ENCODE peak calls at places on chromosome 20, in four cellular contexts. L, G, C and A are unnamed samples.

GRCh38 chr20:36435799-36436541 is 105.3 kb upstream of the MYL9 start:
- DNase-seq in L (peak; percentile 95), C (peak; percentile 81), G (peak; percentile 79), A (peak; percentile 81)

GRCh38 chr20:17481661-17482060 is 49.5 kb downstream of the BFSP1 start:
- DNase-seq in C (no peak), L (no peak), G (no peak), A (no peak)

GRCh38 chr20:62063981-62064787 is 1.5 kb downstream of the TAF4 start:
- DNase-seq in C (no peak), L (peak; percentile 58), G (no peak), A (peak; percentile 38)

GRCh38 chr20:4018015-4018748 is 2.8 kb upstream of the RNF24 start:
- DNase-seq in C (no peak), L (no peak), G (no peak), A (peak; percentile 97)

GRCh38 chr20:6663751-6664388 is 103.6 kb upstream of the BMP2 start:
- DNase-seq in G (no peak), L (no peak), C (no peak), A (no peak)

GRCh38 chr20:53664121-53664520 is 70.5 kb upstream of the ZNF217 start:
- DNase-seq in L (no peak), C (no peak), G (no peak), A (no peak)

GRCh38 chr20:62304331-62305148 is 1.7 kb downstream of the ADRM1 start:
- DNase-seq in G (no peak), L (no peak), C (no peak), A (peak; percentile 19)

GRCh38 chr20:32756156-32756555 is 6.0 kb upstream of the DNMT3B start:
- DNase-seq in G (no peak), L (no peak), C (no peak), A (no peak)

GRCh38 chr20:24914388-24915241 is 34.5 kb upstream of the CST7 start:
- DNase-seq in L (no peak), C (peak; percentile 2), G (no peak), A (no peak)

GRCh38 chr20:34824026-34824860 is 1.2 kb downstream of the NCOA6 start:
- DNase-seq in L (peak; percentile 85), C (peak; percentile 70), G (peak; percentile 53), A (peak; percentile 85)

GRCh38 chr20:58818585-58819285 is 32.0 kb downstream of the GNAS-AS1 start:
- DNase-seq in G (peak; percentile 8), L (no peak), C (peak; percentile 55), A (peak; percentile 51)

GRCh38 chr20:32603046-32603726 is 18.1 kb upstream of the NOL4L start:
- DNase-seq in G (no peak), C (no peak), L (no peak), A (no peak)

GRCh38 chr20:62925420-62926228 is 681 bp downstream of the DIDO1 start:
- DNase-seq in C (peak; percentile 43), L (no peak), G (peak; percentile 31), A (peak; percentile 35)

GRCh38 chr20:30812739-30813411 is 444.6 kb upstream of the DEFB115 start:
- DNase-seq in L (no peak), C (no peak), G (no peak), A (no peak)

GRCh38 chr20:56934888-56935287 is 305.8 kb downstream of the TFAP2C start:
- DNase-seq in L (no peak), C (no peak), G (no peak), A (no peak)

GRCh38 chr20:22623211-22623610 is 38.8 kb upstream of the FOXA2 start:
- DNase-seq in L (peak; percentile 21), C (no peak), G (no peak), A (peak; percentile 50)

GRCh38 chr20:39294137-39294725 is 332.1 kb downstream of the DHX35 start:
- DNase-seq in L (no peak), C (no peak), G (no peak), A (no peak)

GRCh38 chr20:30922129-30922528 is 335.3 kb upstream of the DEFB115 start:
- DNase-seq in G (no peak), L (peak; percentile 16), C (no peak), A (no peak)

GRCh38 chr20:10171864-10172751 is 46.5 kb upstream of the SNAP25 start:
- DNase-seq in C (no peak), L (peak; percentile 75), G (no peak), A (peak; percentile 60)

GRCh38 chr20:5592823-5593761 is 157.1 kb upstream of the SHLD1 start:
- DNase-seq in C (no peak), L (no peak), G (no peak), A (no peak)

GRCh38 chr20:34293589-34293988 is 9.6 kb downstream of the AHCY start:
- DNase-seq in L (no peak), G (no peak), C (no peak), A (no peak)

GRCh38 chr20:51331466-51331865 is 211.1 kb downstream of the NFATC2 start:
- DNase-seq in G (no peak), C (no peak), L (no peak), A (no peak)

GRCh38 chr20:53408728-53409157 is 184.9 kb downstream of the ZNF217 start:
- DNase-seq in G (no peak), C (no peak), L (no peak), A (no peak)

GRCh38 chr20:14512856-14513255 is 175.4 kb upstream of the FLRT3 start:
- DNase-seq in G (no peak), L (no peak), C (no peak), A (peak; percentile 23)

GRCh38 chr20:673606-674005 is 2.0 kb downstream of the SCRT2 start:
- DNase-seq in G (no peak), L (no peak), C (no peak), A (no peak)

GRCh38 chr20:14657231-14657630 is 319.8 kb upstream of the FLRT3 start:
- DNase-seq in L (no peak), G (no peak), C (no peak), A (no peak)

GRCh38 chr20:2946988-2947961 is 74.0 kb downstream of the PTPRA start:
- DNase-seq in C (no peak), L (no peak), G (no peak), A (no peak)

GRCh38 chr20:38149880-38150594 is 15.0 kb downstream of the TGM2 start:
- DNase-seq in L (no peak), G (no peak), C (no peak), A (no peak)

GRCh38 chr20:17735959-17736621 is 36.3 kb downstream of the BANF2 start:
- DNase-seq in G (no peak), L (no peak), C (no peak), A (no peak)

GRCh38 chr20:53917145-53918009 is 153.0 kb downstream of the BCAS1 start:
- DNase-seq in C (no peak), G (no peak), L (no peak), A (peak; percentile 76)

GRCh38 chr20:4613718-4614620 is 107.7 kb upstream of the PRND start:
- DNase-seq in L (peak; percentile 54), G (peak; percentile 31), C (peak; percentile 52), A (peak; percentile 79)

GRCh38 chr20:49349078-49349477 is 71.2 kb upstream of the ZNFX1 start:
- DNase-seq in L (no peak), G (no peak), C (no peak), A (no peak)

GRCh38 chr20:59937150-59937549 is 3.0 kb downstream of the PPP1R3D start:
- DNase-seq in C (no peak), G (no peak), L (no peak), A (no peak)

GRCh38 chr20:10462516-10462915 is 27.4 kb downstream of the SLX4IP start:
- DNase-seq in L (no peak), C (no peak), G (no peak), A (no peak)